ENCODE peak calls at places on chromosomes 4 and X, in five cellular contexts. A is naive thymus-derived CD8-positive, alpha-beta T cell; W is AML-193; O is omental fat pad; N is amygdala. E is an unnamed sample.

GRCh38 chr4:184851200-184851541 is 25.4 kb upstream of the ACSL1 start:
- DNase-seq in A (no peak), W (peak), O (no peak), N (no peak), E (no peak)

GRCh38 chr4:77564231-77564630 is 41.4 kb upstream of the CXCL13 start:
- DNase-seq in A (no peak), W (no peak), O (no peak), N (no peak), E (no peak)

GRCh38 chrX:30793767-30794103 is 95.3 kb downstream of the TAB3 start:
- DNase-seq in A (no peak), W (no peak), O (no peak), N (no peak), E (no peak)

GRCh38 chrX:140983730-140984129 is 18.7 kb upstream of the SPANXB1 start:
- DNase-seq in A (no peak), W (no peak), O (no peak), N (no peak), E (no peak)

GRCh38 chrX:34884693-34885277 is 57.8 kb upstream of the FAM47B start:
- DNase-seq in A (no peak), W (no peak), O (no peak), N (no peak), E (no peak)

GRCh38 chrX:151722241-151722846 is 6.5 kb downstream of the FATE1 start:
- DNase-seq in A (no peak), W (no peak), O (no peak), N (no peak), E (no peak)

GRCh38 chrX:150254909-150255308 is 108.2 kb upstream of the MAMLD1 start:
- DNase-seq in A (no peak), W (no peak), O (no peak), N (no peak), E (no peak)

GRCh38 chr4:163109967-163110366 is 56.7 kb downstream of the NAF1 start:
- DNase-seq in A (no peak), W (no peak), O (no peak), N (no peak), E (no peak)

GRCh38 chrX:40175416-40176255 is 77.9 kb upstream of the BCOR start:
- DNase-seq in A (peak), W (peak), O (no peak), N (no peak), E (peak)

GRCh38 chr4:112031712-112032328 is 113.4 kb upstream of the FAM241A start:
- DNase-seq in A (no peak), W (peak), O (no peak), N (no peak), E (no peak)

GRCh38 chr4:112167790-112168189 is 22.5 kb downstream of the FAM241A start:
- DNase-seq in A (peak), W (no peak), O (no peak), N (no peak), E (no peak)

GRCh38 chr4:100738388-100739165 is 220.8 kb upstream of the EMCN start:
- DNase-seq in A (no peak), W (no peak), O (no peak), N (no peak), E (no peak)

GRCh38 chrX:129690435-129690834 is 35.7 kb upstream of the APLN start:
- DNase-seq in A (no peak), W (no peak), O (no peak), N (no peak), E (no peak)

GRCh38 chr4:67520141-67520540 is 25.2 kb downstream of the CENPC start:
- DNase-seq in A (no peak), W (no peak), O (no peak), N (no peak), E (no peak)

GRCh38 chr4:180695851-180696250 is 1547.4 kb upstream of the TENM3 start:
- DNase-seq in A (no peak), W (no peak), O (no peak), N (no peak), E (no peak)

GRCh38 chr4:42074294-42074693 is 78.2 kb downstream of the BEND4 start:
- DNase-seq in A (no peak), W (no peak), O (no peak), N (no peak), E (no peak)

GRCh38 chr4:64144994-64145393 is 264.3 kb downstream of the TECRL start:
- DNase-seq in A (no peak), W (no peak), O (no peak), N (no peak), E (no peak)

GRCh38 chr4:140673729-140674128 is 82.5 kb downstream of the TBC1D9 start:
- DNase-seq in A (no peak), W (no peak), O (no peak), N (no peak), E (no peak)

GRCh38 chr4:174663254-174663653 is 141.0 kb upstream of the HPGD start:
- DNase-seq in A (no peak), W (no peak), O (no peak), N (no peak), E (no peak)

GRCh38 chr4:153748378-153748777 is 11.4 kb downstream of the RNF175 start:
- DNase-seq in A (no peak), W (no peak), O (no peak), N (no peak), E (no peak)

GRCh38 chr4:117560329-117560728 is 474.0 kb upstream of the NDST3 start:
- DNase-seq in A (no peak), W (no peak), O (no peak), N (no peak), E (no peak)

GRCh38 chr4:76384052-76384451 is 36.9 kb downstream of the CCDC158 start:
- DNase-seq in A (no peak), W (peak), O (no peak), N (no peak), E (no peak)

GRCh38 chr4:28354874-28355273 is 1494.2 kb downstream of the STIM2 start:
- DNase-seq in A (no peak), W (no peak), O (no peak), N (no peak), E (no peak)

GRCh38 chr4:108172231-108172779 is 3.6 kb upstream of the LEF1 start:
- DNase-seq in A (peak), W (no peak), O (no peak), N (no peak), E (no peak)

GRCh38 chr4:113641025-113641431 is 120.5 kb downstream of the CAMK2D start:
- DNase-seq in A (no peak), W (no peak), O (no peak), N (no peak), E (no peak)

GRCh38 chr4:14977836-14978235 is 24.4 kb upstream of the CPEB2 start:
- DNase-seq in A (no peak), W (no peak), O (no peak), N (no peak), E (no peak)

GRCh38 chr4:38411092-38411491 is 252.9 kb upstream of the KLF3 start:
- DNase-seq in A (no peak), W (no peak), O (no peak), N (no peak), E (no peak)

GRCh38 chr4:31083451-31083850 is 363.3 kb downstream of the PCDH7 start:
- DNase-seq in A (no peak), W (no peak), O (no peak), N (no peak), E (no peak)

GRCh38 chrX:17519349-17519748 is 144.3 kb downstream of the NHS start:
- DNase-seq in A (no peak), W (no peak), O (no peak), N (no peak), E (no peak)

GRCh38 chr4:6199344-6199921 is 916 bp downstream of the JAKMIP1 start:
- DNase-seq in A (no peak), W (no peak), O (no peak), N (no peak), E (no peak)

GRCh38 chrX:3592184-3592583 is 121.3 kb downstream of the PRKX start:
- DNase-seq in A (no peak), W (no peak), O (no peak), N (no peak), E (no peak)

GRCh38 chrX:41516995-41517660 is 70.0 kb downstream of the NYX start:
- DNase-seq in A (no peak), W (no peak), O (no peak), N (no peak), E (no peak)

GRCh38 chrX:47643926-47644325 is 6.4 kb downstream of the ELK1 start:
- DNase-seq in A (no peak), W (no peak), O (no peak), N (no peak), E (no peak)

GRCh38 chrX:140090800-140091275 is 125.5 kb upstream of the CXorf66 start:
- DNase-seq in A (no peak), W (no peak), O (no peak), N (no peak), E (no peak)

E was measured in T follicular helper cell.